ENCODE peak calls at places on chromosomes 2 and 18, in six cellular contexts. B is MM.1S, S is GM23248, T is neural progenitor cell, R is HCT116, J is SK-N-SH. E is an unnamed sample.
A peak's percentile ranks its signal among the peaks of the same experiment; 100 is the strongest.

GRCh38 chr18:12038082-12038660 is 55.5 kb upstream of the ANKRD62 start:
- DNase-seq in B (no peak), S (peak; percentile 78), T (peak; percentile 54), R (no peak), J (peak; percentile 43), E (no peak)

GRCh38 chr18:5295981-5296705 is 617 bp upstream of the ZBTB14 start:
- DNase-seq in B (peak; percentile 97), S (peak; percentile 98), T (peak; percentile 98), R (peak; percentile 88), J (peak; percentile 94), E (peak; percentile 94)

GRCh38 chr18:36162981-36163380 is 24.3 kb upstream of the MOCOS start:
- DNase-seq in B (no peak), S (peak; percentile 14), T (no peak), R (no peak), J (no peak), E (no peak)

GRCh38 chr2:134320930-134321329 is 67.1 kb downstream of the MGAT5 start:
- DNase-seq in B (no peak), S (no peak), T (no peak), R (no peak), J (no peak), E (no peak)

GRCh38 chr18:77392323-77392722 is 142.7 kb downstream of the GALR1 start:
- DNase-seq in B (no peak), S (no peak), T (no peak), R (no peak), J (no peak), E (peak; percentile 39)

GRCh38 chr18:63166142-63166541 is 153.4 kb downstream of the BCL2 start:
- DNase-seq in B (no peak), S (no peak), T (no peak), R (no peak), J (no peak), E (no peak)

GRCh38 chr2:10257500-10258147 is 45.1 kb upstream of the HPCAL1 start:
- DNase-seq in B (no peak), S (no peak), T (no peak), R (no peak), J (no peak), E (no peak)

GRCh38 chr2:240558229-240558885 is 569 bp upstream of the ANKMY1 start:
- DNase-seq in B (no peak), S (no peak), T (peak; percentile 39), R (no peak), J (no peak), E (no peak)

GRCh38 chr18:74468547-74469014 is 11.5 kb upstream of the DIPK1C start:
- DNase-seq in B (no peak), S (peak; percentile 44), T (no peak), R (no peak), J (no peak), E (peak; percentile 73)

GRCh38 chr2:142857247-142858154 is 20.0 kb upstream of the KYNU start:
- DNase-seq in B (no peak), S (peak; percentile 62), T (no peak), R (no peak), J (no peak), E (peak; percentile 69)

GRCh38 chr2:65669574-65669973 is 237.2 kb upstream of the SPRED2 start:
- DNase-seq in B (no peak), S (no peak), T (no peak), R (no peak), J (no peak), E (no peak)

GRCh38 chr2:28495551-28496284 is at the start of gene PLB1:
- DNase-seq in B (no peak), S (no peak), T (no peak), R (no peak), J (no peak), E (no peak)

GRCh38 chr2:201879986-201880385 is 73.6 kb downstream of the CDK15 start:
- DNase-seq in B (no peak), S (no peak), T (no peak), R (no peak), J (no peak), E (no peak)

GRCh38 chr2:51003345-51004192 is 28.4 kb downstream of the NRXN1 start:
- DNase-seq in B (no peak), S (no peak), T (no peak), R (no peak), J (no peak), E (peak; percentile 58)

GRCh38 chr2:1140389-1141003 is 189.8 kb downstream of the SNTG2 start:
- DNase-seq in B (no peak), S (peak; percentile 28), T (peak; percentile 71), R (no peak), J (peak; percentile 90), E (peak; percentile 60)

GRCh38 chr2:3730646-3731045 is 27.3 kb downstream of the DCDC2C start:
- DNase-seq in B (no peak), S (peak; percentile 45), T (no peak), R (no peak), J (no peak), E (peak; percentile 88)

GRCh38 chr18:79489048-79489899 is 93.5 kb downstream of the NFATC1 start:
- DNase-seq in B (no peak), S (no peak), T (no peak), R (no peak), J (no peak), E (no peak)

GRCh38 chr2:204544961-204545860 is at the start of gene PARD3B:
- DNase-seq in B (peak; percentile 82), S (peak; percentile 88), T (peak; percentile 84), R (peak; percentile 18), J (peak; percentile 84), E (peak; percentile 74)

GRCh38 chr2:67234443-67234842 is 162.7 kb upstream of the ETAA1 start:
- DNase-seq in B (no peak), S (peak; percentile 71), T (peak; percentile 63), R (no peak), J (no peak), E (peak; percentile 51)

GRCh38 chr2:219551863-219552381 is 8.1 kb downstream of the TMEM198 start:
- DNase-seq in B (no peak), S (no peak), T (no peak), R (no peak), J (no peak), E (no peak)

DNA sequence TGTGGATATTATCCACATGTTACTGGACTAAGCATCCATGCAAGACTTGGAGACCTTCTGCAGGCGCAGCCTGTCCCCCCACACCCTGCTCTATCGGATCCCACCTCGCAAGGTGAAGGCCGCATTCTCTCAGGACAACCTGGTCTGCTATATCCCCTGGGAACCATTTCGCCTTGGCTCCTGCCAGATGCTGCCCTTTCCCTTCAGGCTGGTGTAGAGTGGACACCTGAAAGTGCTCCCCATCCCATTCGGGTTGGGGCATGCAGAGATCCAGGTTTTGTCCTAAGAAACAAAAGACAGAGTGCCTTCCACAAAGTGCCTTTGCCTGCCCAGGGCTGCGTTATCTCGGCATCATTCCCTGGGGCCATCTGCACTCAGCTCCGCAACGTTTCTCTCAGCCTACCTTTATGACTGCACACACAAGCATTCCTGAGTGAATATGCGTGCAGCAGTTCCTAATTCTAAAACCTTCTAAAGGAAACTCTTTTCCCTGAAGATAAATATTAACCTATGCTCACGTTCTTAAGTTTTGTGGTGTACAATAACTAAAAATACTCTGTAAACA is 20.5 kb downstream of the FHL2 start:
- DNase-seq in B (no peak), S (no peak), T (no peak), R (no peak), J (no peak), E (no peak)
- H3K9ac ChIP-seq in B (no peak overlapping the region), S (peak overlapping the region; percentile 16), T (no peak overlapping the region), R (no peak overlapping the region), J (no peak overlapping the region), E (no peak overlapping the region)

DNA sequence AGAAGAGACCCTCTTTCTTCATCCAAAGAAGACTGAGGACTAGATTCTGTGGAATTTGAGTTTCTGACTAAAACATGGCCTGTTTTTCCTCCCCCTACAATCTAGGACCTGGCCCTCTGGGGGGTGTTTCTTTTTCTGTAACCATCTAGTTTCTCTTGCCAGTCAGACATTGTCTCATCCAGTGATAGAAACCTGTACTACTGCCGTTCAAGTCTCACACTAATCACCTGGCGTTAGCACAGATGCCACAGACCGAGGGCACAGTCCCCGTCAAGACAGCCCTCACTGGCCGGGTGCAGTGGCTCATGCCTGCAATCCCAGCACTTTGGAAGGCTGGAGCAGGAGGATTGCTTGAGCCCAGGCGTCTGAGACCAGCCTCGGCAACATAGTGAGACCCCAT is 126.9 kb upstream of the NDUFV2 start:
- DNase-seq in B (peak; percentile 87), S (no peak), T (no peak), R (no peak), J (no peak), E (no peak)
- TF ChIP-seq EZH2phosphoT487 in B (no peak), S (no peak), T (no peak), R (no peak), J (no peak), E (no peak)

GRCh38 chr2:238431431-238431830 is 4.7 kb downstream of the ASB1 start:
- DNase-seq in B (no peak), S (no peak), T (no peak), R (no peak), J (no peak), E (no peak)

GRCh38 chr2:238434846-238435751 is 8.4 kb downstream of the ASB1 start:
- DNase-seq in B (no peak), S (no peak), T (no peak), R (no peak), J (no peak), E (no peak)

GRCh38 chr2:238435752-238436096 is 9.0 kb downstream of the ASB1 start:
- DNase-seq in B (no peak), S (no peak), T (no peak), R (no peak), J (no peak), E (no peak)

GRCh38 chr2:238433300-238433915 is 6.7 kb downstream of the ASB1 start:
- DNase-seq in B (no peak), S (no peak), T (no peak), R (no peak), J (no peak), E (no peak)

GRCh38 chr2:238433941-238434845 is 7.5 kb downstream of the ASB1 start:
- DNase-seq in B (no peak), S (peak; percentile 95), T (no peak), R (no peak), J (no peak), E (peak; percentile 80)
- H3K9ac ChIP-seq in B (no peak overlapping the region), S (peak overlapping the region; percentile 83), T (no peak overlapping the region), R (no peak overlapping the region), J (peak overlapping the region; percentile 83), E (peak overlapping the region; percentile 75)

GRCh38 chr2:190572251-190572650 is 37.7 kb upstream of the NEMP2 start:
- DNase-seq in B (no peak), S (no peak), T (no peak), R (no peak), J (no peak), E (peak; percentile 62)

GRCh38 chr2:190576565-190576964 is 42.0 kb upstream of the NEMP2 start:
- DNase-seq in B (no peak), S (no peak), T (no peak), R (no peak), J (no peak), E (no peak)

GRCh38 chr2:190574169-190574568 is 39.6 kb upstream of the NEMP2 start:
- DNase-seq in B (no peak), S (peak; percentile 46), T (no peak), R (no peak), J (no peak), E (peak; percentile 29)

GRCh38 chr2:190578158-190579057 is 43.9 kb upstream of the NEMP2 start:
- DNase-seq in B (no peak), S (peak; percentile 31), T (no peak), R (peak; percentile 24), J (no peak), E (peak; percentile 93)

DNA sequence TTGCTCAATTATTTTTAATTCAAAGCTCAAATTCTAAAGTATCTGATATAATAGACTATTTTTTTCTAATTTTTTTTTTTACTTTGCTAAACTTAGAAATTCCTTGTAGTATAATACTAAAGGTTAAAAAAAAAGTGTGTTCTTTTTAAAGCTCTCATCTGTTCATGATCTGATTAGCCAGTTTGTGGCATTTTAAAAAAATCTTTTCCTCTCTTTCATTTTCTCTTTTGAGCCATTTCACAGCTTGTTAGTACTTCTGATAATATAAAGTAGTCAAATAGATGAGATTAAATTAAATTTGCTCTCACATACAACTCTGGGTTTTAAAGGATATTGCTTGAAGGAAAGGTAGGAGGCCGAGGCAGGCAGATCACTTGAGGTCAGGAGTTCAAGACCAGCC is 40.7 kb upstream of the NEMP2 start:
- DNase-seq in B (no peak), S (no peak), T (no peak), R (no peak), J (no peak), E (no peak)
- TF ChIP-seq EZH2phosphoT487 in B (no peak), S (no peak), T (no peak), R (no peak), J (no peak), E (no peak)